ENCODE peak calls at places on chromosomes 1 and 21, in six cellular contexts. B is HFF-Myc; L is effector CD4-positive, alpha-beta T cell; Z is sigmoid colon; G is T-helper 2 cell; I is AG20443. A is an unnamed sample.

GRCh38 chr1:167294528-167294927 is 73.8 kb downstream of the POU2F1 start:
- DNase-seq in B (no peak), G (no peak), I (no peak), L (no peak), Z (no peak), A (no peak)

GRCh38 chr1:167454929-167455785 is 63.2 kb downstream of the CD247 start:
- DNase-seq in B (no peak), Z (peak; percentile 82), G (peak; percentile 94), L (peak; percentile 78), I (peak; percentile 80), A (peak; percentile 49)

GRCh38 chr1:229349463-229350385 is 6.9 kb upstream of the CCSAP start:
- DNase-seq in L (no peak), B (no peak), G (no peak), I (no peak), Z (no peak), A (no peak)

GRCh38 chr1:19877821-19878636 is 4.2 kb upstream of the OTUD3 start:
- DNase-seq in Z (no peak), I (no peak), L (no peak), B (no peak), G (no peak), A (no peak)

GRCh38 chr21:27339902-27340301 is 373.0 kb upstream of the ADAMTS5 start:
- DNase-seq in B (no peak), Z (no peak), L (no peak), G (no peak), I (no peak), A (no peak)

GRCh38 chr1:77831976-77832695 is 52.7 kb downstream of the MIGA1 start:
- DNase-seq in L (no peak), I (peak; percentile 21), Z (no peak), B (peak; percentile 29), G (no peak), A (no peak)

GRCh38 chr1:16677552-16678423 is 11.0 kb upstream of the RNU1-3 start:
- DNase-seq in Z (no peak), I (peak; percentile 66), G (peak; percentile 43), B (peak; percentile 48), L (no peak), A (no peak)

GRCh38 chr1:7424352-7424890 is 346.7 kb upstream of the VAMP3 start:
- DNase-seq in G (no peak), Z (peak; percentile 42), I (no peak), L (no peak), B (no peak), A (no peak)

GRCh38 chr1:57422271-57423134 is 1.4 kb downstream of the DAB1 start:
- DNase-seq in Z (no peak), I (peak; percentile 73), G (peak; percentile 20), L (no peak), B (no peak), A (no peak)

GRCh38 chr1:11847667-11848445 is at the start of gene NPPA:
- DNase-seq in Z (no peak), L (no peak), B (peak; percentile 55), G (no peak), I (peak; percentile 39), A (no peak)

GRCh38 chr1:246275036-246275435 is 232.0 kb downstream of the SMYD3 start:
- DNase-seq in B (no peak), I (no peak), G (no peak), L (no peak), Z (no peak), A (no peak)